ENCODE peak calls at places on chromosome 17, in eight cellular contexts. N is Peyer's patch, C is heart left ventricle, T is A549, B is ovary, S is body of pancreas, Z is uterus, X is tibial nerve. J is an unnamed sample.

GRCh38 chr17:64061157-64061898 is 40.9 kb upstream of the ICAM2 start:
- DNase-seq in Z (no peak), N (peak; percentile 19), S (no peak), B (no peak), T (no peak), C (no peak), X (no peak), J (no peak)

GRCh38 chr17:31453896-31454295 is 62.4 kb downstream of the RAB11FIP4 start:
- DNase-seq in X (no peak), N (no peak), T (no peak), B (no peak), C (no peak), Z (no peak), S (no peak), J (no peak)

GRCh38 chr17:39270923-39271322 is 45.2 kb upstream of the STAC2 start:
- DNase-seq in C (no peak), B (no peak), S (no peak), T (peak; percentile 48), Z (no peak), N (no peak), X (no peak), J (no peak)

GRCh38 chr17:36144014-36144413 is 32.4 kb downstream of the TBC1D3B start:
- DNase-seq in T (no peak), C (no peak), N (no peak), Z (no peak), X (no peak), S (no peak), B (no peak), J (no peak)

GRCh38 chr17:32477220-32477619 is 9.6 kb upstream of the CDK5R1 start:
- DNase-seq in C (no peak), B (no peak), N (no peak), T (no peak), S (no peak), Z (no peak), X (no peak), J (no peak)

GRCh38 chr17:82937411-82938371 is 97.9 kb upstream of the ZNF750 start:
- DNase-seq in N (peak; percentile 37), S (peak; percentile 8), T (no peak), Z (peak; percentile 8), X (no peak), C (peak; percentile 49), B (peak; percentile 31), J (no peak)

GRCh38 chr17:31582151-31582907 is 190.9 kb downstream of the RAB11FIP4 start:
- DNase-seq in Z (peak; percentile 61), N (peak; percentile 59), C (peak; percentile 85), X (no peak), S (peak; percentile 43), T (no peak), B (no peak), J (peak; percentile 59)

GRCh38 chr17:69654981-69655581 is 240.6 kb downstream of the MAP2K6 start:
- DNase-seq in N (no peak), X (no peak), T (peak; percentile 11), C (no peak), B (no peak), Z (no peak), S (no peak), J (no peak)

GRCh38 chr17:32725697-32726096 is 151.2 kb downstream of the MYO1D start:
- DNase-seq in N (no peak), C (no peak), S (no peak), B (no peak), X (no peak), Z (no peak), T (no peak), J (no peak)

GRCh38 chr17:34318474-34318873 is 761 bp upstream of the CCL8 start:
- DNase-seq in T (peak; percentile 35), X (no peak), Z (no peak), B (no peak), C (no peak), S (no peak), N (no peak), J (no peak)

GRCh38 chr17:74474043-74474792 is 7.8 kb downstream of the CD300A start:
- DNase-seq in B (no peak), T (no peak), X (no peak), Z (no peak), C (peak; percentile 52), S (no peak), N (no peak), J (no peak)

GRCh38 chr17:16258916-16259315 is 41.9 kb downstream of the PIGL start:
- DNase-seq in X (peak; percentile 12), Z (peak; percentile 21), C (no peak), S (no peak), B (no peak), N (no peak), T (no peak), J (no peak)

GRCh38 chr17:45857977-45858708 is 13.5 kb downstream of the SPPL2C start:
- DNase-seq in S (no peak), X (peak; percentile 5), C (no peak), Z (no peak), N (no peak), B (no peak), T (no peak), J (peak; percentile 63)

GRCh38 chr17:37614391-37614790 is 5.2 kb upstream of the SYNRG start:
- DNase-seq in T (no peak), Z (no peak), N (no peak), S (no peak), C (no peak), X (no peak), B (no peak), J (no peak)

GRCh38 chr17:58285422-58285810 is 4.7 kb upstream of the MPO start:
- DNase-seq in N (no peak), X (no peak), Z (no peak), T (no peak), S (no peak), B (no peak), C (no peak), J (no peak)

GRCh38 chr17:81383504-81384421 is 11.5 kb upstream of the BAHCC1 start:
- DNase-seq in S (no peak), T (no peak), B (peak; percentile 38), C (peak; percentile 54), X (no peak), Z (peak; percentile 15), N (no peak), J (no peak)

GRCh38 chr17:78748730-78749317 is 33.2 kb downstream of the CYTH1 start:
- DNase-seq in S (peak; percentile 29), C (peak; percentile 81), Z (peak; percentile 55), N (peak; percentile 91), B (no peak), T (no peak), X (peak; percentile 69), J (no peak)

GRCh38 chr17:62780273-62780672 is 27.8 kb downstream of the MARCHF10 start:
- DNase-seq in N (no peak), C (no peak), X (no peak), T (no peak), Z (no peak), B (peak; percentile 37), S (peak; percentile 89), J (peak; percentile 84)

GRCh38 chr17:51947160-51947559 is 211.4 kb downstream of the CA10 start:
- DNase-seq in N (no peak), S (no peak), T (no peak), X (no peak), C (no peak), Z (no peak), B (no peak), J (no peak)

GRCh38 chr17:30720013-30720471 is 104.5 kb downstream of the CRLF3 start:
- DNase-seq in N (peak; percentile 38), C (peak; percentile 38), S (no peak), T (no peak), X (no peak), Z (no peak), B (peak; percentile 21), J (no peak)

GRCh38 chr17:81026266-81027036 is 8.5 kb upstream of the BAIAP2 start:
- DNase-seq in C (no peak), N (no peak), T (no peak), B (peak; percentile 28), X (no peak), S (no peak), Z (no peak), J (no peak)

GRCh38 chr17:67491009-67491677 is 114.1 kb downstream of the PITPNC1 start:
- DNase-seq in T (peak; percentile 91), B (peak; percentile 91), X (peak; percentile 80), S (peak; percentile 99), N (peak; percentile 78), C (peak; percentile 93), Z (peak; percentile 82), J (peak; percentile 78)
- TF ChIP-seq POLR2A in T (no peak), B (no peak), X (no peak), S (peak; percentile 94), N (no peak), C (no peak), Z (peak; percentile 27), J (peak; percentile 49)

DNA sequence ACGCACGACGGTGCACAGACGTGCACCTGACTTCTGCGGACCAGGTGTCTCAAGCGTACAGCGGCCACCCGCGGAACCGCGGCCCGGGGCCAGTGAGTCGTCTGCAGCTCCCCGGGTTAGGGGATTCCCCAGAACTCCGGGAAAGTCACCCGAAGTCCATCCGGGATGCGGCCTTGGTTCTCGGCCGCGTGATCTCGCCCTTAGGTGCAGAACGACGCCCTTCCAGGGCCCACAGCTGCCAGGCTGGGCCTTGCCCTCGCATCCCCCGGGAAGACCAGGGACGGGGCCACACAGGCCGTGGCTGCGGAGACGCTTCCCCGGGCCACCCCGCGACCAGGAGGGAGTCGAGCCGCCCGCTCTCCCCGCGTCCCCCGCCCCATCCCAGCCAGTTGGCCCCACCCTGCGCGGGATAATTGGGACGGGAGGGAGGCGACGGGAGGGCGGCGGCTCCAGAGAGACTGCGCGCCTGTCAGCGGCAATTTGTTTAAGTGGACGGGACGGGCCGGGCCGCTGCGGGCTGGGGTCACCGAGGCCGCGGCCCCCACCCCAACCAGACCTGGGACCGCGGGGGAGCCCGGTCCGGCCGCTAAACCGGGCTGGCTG is 3.6 kb upstream of the TBX2 start:
- DNase-seq in B (no peak), Z (no peak), X (no peak), C (peak; percentile 70), T (no peak), N (no peak), S (no peak), J (no peak)
- H3K27ac ChIP-seq in B (peak overlapping the region; percentile 43), Z (peak overlapping the region; percentile 91), X (peak overlapping the region; percentile 57), C (peak overlapping the region; percentile 85), T (no peak overlapping the region), N (peak overlapping the region; percentile 77), S (no peak overlapping the region), J (peak overlapping the region; percentile 66)

DNA sequence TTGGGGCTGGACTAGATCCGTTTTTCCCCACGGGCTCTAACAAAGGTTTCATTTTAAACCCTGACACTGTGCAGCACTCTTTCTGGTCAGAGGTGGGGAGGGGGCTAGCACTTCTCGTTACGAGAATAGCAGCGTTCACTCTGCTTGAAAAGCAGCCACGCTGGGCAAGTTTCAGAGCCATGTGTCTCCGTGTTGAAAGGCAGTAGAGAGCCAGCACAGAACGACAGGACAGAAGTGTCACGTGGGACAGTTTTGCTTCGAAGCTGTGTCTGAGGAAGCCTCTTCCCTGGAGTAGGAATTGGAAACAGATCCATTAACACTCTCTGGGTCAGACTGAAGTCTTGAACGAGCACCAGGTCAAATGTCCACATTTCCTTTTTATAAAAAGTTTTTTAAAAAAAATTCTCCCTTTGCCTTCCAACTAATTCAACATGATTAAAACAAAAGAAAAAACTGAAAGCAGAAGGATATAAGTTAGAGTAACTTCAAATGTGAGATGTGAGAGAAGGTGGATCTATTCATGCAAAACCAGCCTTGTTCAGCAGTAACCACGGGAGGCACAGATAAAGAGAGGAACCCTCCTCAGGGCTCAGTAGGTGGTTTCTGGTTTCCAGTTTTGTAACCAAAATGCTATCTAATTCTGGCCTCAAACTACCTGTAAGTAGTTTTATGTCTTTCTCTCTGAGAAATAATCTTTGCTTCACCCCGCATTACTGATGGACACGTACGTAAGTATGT is 65.0 kb downstream of the SMG6 start:
- DNase-seq in B (no peak), C (no peak), T (no peak), S (no peak), Z (peak; percentile 40), X (no peak), N (no peak), J (peak; percentile 50)
- TF ChIP-seq POLR2A in B (no peak), C (no peak), T (no peak), S (no peak), Z (no peak), X (no peak), N (no peak), J (no peak)

GRCh38 chr17:61285483-61286320 is 113.9 kb upstream of the TBX2 start:
- DNase-seq in T (no peak), N (no peak), Z (no peak), S (no peak), C (no peak), X (no peak), B (no peak), J (no peak)
- H3K27ac ChIP-seq in T (no peak overlapping the region), N (no peak overlapping the region), Z (peak overlapping the region; percentile 46), S (no peak overlapping the region), C (peak overlapping the region; percentile 36), X (no peak overlapping the region), B (no peak overlapping the region), J (no peak overlapping the region)